ENCODE peak calls at places on chromosomes 6 and 20, in eight cellular contexts. K, M, Z, F, T, O, G and W are unnamed samples. For H3K36me3 and H3K9me3, the result is how much of the 10 kb centered on the place peaks cover.

GRCh38 chr6:168132531-168133184 is 53.6 kb upstream of the FRMD1 start:
- DNase-seq in K (peak), M (peak), Z (no peak), F (peak), T (peak), O (peak), G (no peak), W (peak)

GRCh38 chr6:21592953-21593352 is 598 bp upstream of the SOX4 start:
- DNase-seq in K (no peak), M (no peak), Z (no peak), F (no peak), T (no peak), O (no peak), G (no peak), W (no peak)

GRCh38 chr6:1636971-1637871 is 27.5 kb downstream of the FOXC1 start:
- DNase-seq in K (peak), M (no peak), Z (peak), F (no peak), T (no peak), O (no peak), G (no peak), W (no peak)

GRCh38 chr20:32515631-32516101 is 69.5 kb downstream of the NOL4L start:
- DNase-seq in K (no peak), M (no peak), Z (no peak), F (no peak), T (no peak), O (no peak), G (no peak), W (no peak)

GRCh38 chr6:4969609-4970285 is 34.1 kb downstream of the RPP40 start:
- DNase-seq in K (no peak), M (peak), Z (no peak), F (no peak), T (peak), O (no peak), G (no peak), W (no peak)

GRCh38 chr6:105215506-105215905 is 35.7 kb upstream of the POPDC3 start:
- DNase-seq in K (no peak), M (no peak), Z (no peak), F (no peak), T (no peak), O (no peak), G (no peak), W (no peak)

GRCh38 chr6:109453594-109454482 is 1.7 kb downstream of the MICAL1 start:
- DNase-seq in K (peak), M (no peak), Z (no peak), F (no peak), T (peak), O (peak), G (peak), W (no peak)

GRCh38 chr20:47300071-47300470 is 56.4 kb downstream of the ZMYND8 start:
- DNase-seq in K (no peak), M (no peak), Z (peak), F (no peak), T (no peak), O (peak), G (no peak), W (no peak)

GRCh38 chr6:164106345-164106769 is 691.8 kb downstream of the QKI start:
- DNase-seq in K (no peak), M (peak), Z (no peak), F (no peak), T (no peak), O (no peak), G (peak), W (peak)

GRCh38 chr6:45434401-45434741 is 56.6 kb upstream of the SUPT3H start:
- DNase-seq in K (no peak), M (no peak), Z (no peak), F (no peak), T (no peak), O (no peak), G (no peak), W (no peak)

GRCh38 chr20:56517211-56517610 is 7.3 kb upstream of the FAM209A start:
- DNase-seq in K (no peak), M (no peak), Z (no peak), F (peak), T (no peak), O (no peak), G (no peak), W (no peak)

GRCh38 chr20:56513807-56514150 is 10.8 kb upstream of the FAM209A start:
- DNase-seq in K (no peak), M (no peak), Z (no peak), F (no peak), T (no peak), O (no peak), G (no peak), W (no peak)

GRCh38 chr20:56517641-56518040 is 6.9 kb upstream of the FAM209A start:
- DNase-seq in K (no peak), M (no peak), Z (no peak), F (peak), T (no peak), O (no peak), G (no peak), W (no peak)

GRCh38 chr20:56516631-56517030 is 7.9 kb upstream of the FAM209A start:
- DNase-seq in K (no peak), M (no peak), Z (no peak), F (no peak), T (no peak), O (no peak), G (no peak), W (no peak)

GRCh38 chr20:56515657-56516381 is 8.7 kb upstream of the FAM209A start:
- DNase-seq in K (no peak), M (no peak), Z (no peak), F (no peak), T (no peak), O (peak), G (no peak), W (no peak)
- H3K36me3 ChIP-seq in K (under half), M (under half), Z (under half), F (half or more), T (under half), O (under half), G (half or more), W (half or more)

GRCh38 chr20:62219992-62220665 is at the start of gene HRH3:
- DNase-seq in K (no peak), M (peak), Z (peak), F (no peak), T (no peak), O (no peak), G (peak), W (peak)
- H3K4me3 ChIP-seq in K (peak), M (peak), Z (no peak), F (peak), T (no peak), O (no peak), G (no peak), W (no peak)

GRCh38 chr6:124676033-124676432 is 286.2 kb upstream of the RNF217 start:
- DNase-seq in K (no peak), M (no peak), Z (peak), F (no peak), T (no peak), O (peak), G (no peak), W (no peak)
- H3K9me3 ChIP-seq in K (under half), M (under half), Z (under half), F (under half), T (under half), O (under half), G (under half), W (under half)

GRCh38 chr6:43506171-43506570 is 4.0 kb downstream of the LRRC73 start:
- DNase-seq in K (no peak), M (no peak), Z (no peak), F (no peak), T (no peak), O (no peak), G (peak), W (no peak)
- H3K36me3 ChIP-seq in K (under half), M (under half), Z (under half), F (under half), T (under half), O (under half), G (under half), W (under half)

GRCh38 chr6:154277578-154278128 is 79.0 kb downstream of the IPCEF1 start:
- DNase-seq in K (no peak), M (no peak), Z (no peak), F (no peak), T (no peak), O (no peak), G (no peak), W (no peak)
- H3K4me3 ChIP-seq in K (no peak), M (no peak), Z (peak), F (no peak), T (no peak), O (no peak), G (peak), W (no peak)